ENCODE peak calls at places on chromosomes 1 and 21, in four cellular contexts. G is lung, Q is HCT116, B is fibroblast of lung. S is an unnamed sample.
A peak's percentile ranks its signal among the peaks of the same experiment; 100 is the strongest.

GRCh38 chr1:66296901-66297300 is 237.1 kb upstream of the SGIP1 start:
- DNase-seq in G (no peak), Q (no peak), B (no peak), S (no peak)

GRCh38 chr1:75130312-75130677 is 3.9 kb upstream of the LHX8 start:
- DNase-seq in G (no peak), B (no peak), Q (no peak), S (no peak)

GRCh38 chr1:150931773-150932172 is 5.6 kb downstream of the SETDB1 start:
- DNase-seq in Q (no peak), G (no peak), B (peak; percentile 39), S (no peak)

GRCh38 chr1:61269648-61270047 is 187.3 kb downstream of the NFIA start:
- DNase-seq in Q (no peak), B (no peak), G (no peak), S (no peak)

GRCh38 chr1:58143972-58144752 is 402.4 kb downstream of the OMA1 start:
- DNase-seq in G (no peak), B (no peak), Q (no peak), S (no peak)

GRCh38 chr1:162633327-162633762 is 1.1 kb downstream of the DDR2 start:
- DNase-seq in G (no peak), B (peak; percentile 70), Q (no peak), S (no peak)

GRCh38 chr21:39384674-39385298 is 35.9 kb upstream of the HMGN1 start:
- DNase-seq in Q (no peak), B (peak; percentile 42), G (no peak), S (no peak)

GRCh38 chr1:94738371-94738770 is 81.8 kb upstream of the SLC44A3 start:
- DNase-seq in B (no peak), Q (no peak), G (no peak), S (no peak)

GRCh38 chr1:93607814-93608187 is 73.8 kb downstream of the BCAR3 start:
- DNase-seq in Q (no peak), B (no peak), G (no peak), S (no peak)

GRCh38 chr1:35319988-35320713 is 51.6 kb downstream of the ZMYM4 start:
- DNase-seq in B (peak; percentile 5), G (no peak), Q (no peak), S (peak; percentile 28)

GRCh38 chr1:229024528-229025119 is 246.3 kb upstream of the RAB4A start:
- DNase-seq in G (peak; percentile 46), Q (peak; percentile 57), B (peak; percentile 85), S (peak; percentile 71)

GRCh38 chr1:182841368-182841988 is 2.3 kb downstream of the DHX9 start:
- DNase-seq in Q (no peak), B (peak; percentile 45), G (no peak), S (peak; percentile 68)

GRCh38 chr1:220747426-220748090 is 564 bp upstream of the MTARC2 start:
- DNase-seq in Q (no peak), B (no peak), G (no peak), S (peak; percentile 14)

GRCh38 chr1:208230668-208231529 is 13.3 kb downstream of the PLXNA2 start:
- DNase-seq in Q (no peak), B (peak; percentile 44), G (peak; percentile 79), S (no peak)

GRCh38 chr1:43273708-43274107 is 3.9 kb downstream of the TMEM125 start:
- DNase-seq in B (no peak), Q (no peak), G (no peak), S (no peak)

GRCh38 chr1:55724551-55725325 is 509.6 kb upstream of the USP24 start:
- DNase-seq in Q (no peak), G (no peak), B (peak; percentile 93), S (no peak)

DNA sequence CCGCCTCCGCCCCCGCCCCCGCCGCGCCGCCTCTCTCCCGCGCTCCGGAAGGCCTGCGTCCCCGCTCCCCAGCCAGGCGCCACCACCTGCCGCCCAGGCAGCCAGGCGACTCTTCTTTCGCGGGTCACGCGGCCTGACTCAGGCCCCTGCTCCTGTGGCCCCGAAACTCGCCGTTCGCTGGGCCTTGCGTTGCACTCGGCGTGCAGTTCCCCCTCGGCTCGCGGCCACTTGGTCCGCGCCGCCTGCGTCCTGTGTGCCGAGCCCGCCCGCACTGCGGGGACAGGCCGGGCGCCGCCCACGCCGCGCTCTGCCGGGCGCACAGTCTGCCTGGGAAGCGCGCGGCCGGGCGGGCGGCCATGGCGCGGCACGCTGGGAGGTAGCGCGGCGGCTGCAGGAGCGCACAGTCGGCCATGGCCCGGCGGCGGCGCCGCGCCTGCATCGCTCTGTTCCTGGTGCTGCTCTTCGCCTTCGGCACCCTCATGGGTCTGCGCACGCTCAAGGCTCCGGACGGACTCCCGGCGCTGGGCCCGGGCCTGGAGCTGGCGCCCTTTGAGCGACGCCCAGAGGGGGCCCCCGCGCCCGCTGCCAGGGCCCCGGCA is at the start of gene MANEAL:
- DNase-seq in G (no peak), B (peak; percentile 39), Q (peak; percentile 33), S (no peak)
- H3K27me3 ChIP-seq in G (no peaks in the 10 kb centered on the region), B (peaks cover 11% of the 10 kb centered on the region), Q (no peaks in the 10 kb centered on the region), S (peaks cover 27% of the 10 kb centered on the region)

DNA sequence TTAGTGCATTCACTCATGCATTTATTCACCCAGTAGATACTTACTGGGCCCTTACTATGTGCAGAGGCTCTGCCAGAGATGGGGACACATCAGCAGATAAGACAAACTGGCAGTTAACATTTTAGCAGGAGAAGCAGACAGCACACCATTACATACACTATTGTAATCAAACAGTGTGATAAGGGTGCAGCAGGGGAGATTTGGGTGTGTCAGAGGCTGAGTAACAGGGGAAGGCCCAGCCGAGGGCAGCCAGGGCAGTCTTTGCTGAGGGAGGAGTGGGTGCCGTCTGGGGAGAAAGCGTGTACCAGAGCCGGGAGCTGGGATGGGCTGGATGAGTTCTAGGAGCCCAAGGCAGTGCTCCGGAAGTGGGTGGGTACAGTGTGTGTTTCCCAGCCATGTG is 31.3 kb downstream of the KCNA10 start:
- DNase-seq in Q (no peak), G (no peak), B (no peak), S (no peak)
- TF ChIP-seq CTCF in Q (no peak), G (no peak), B (no peak), S (no peak)

GRCh38 chr1:223776075-223776814 is 63.9 kb downstream of the CAPN2 start:
- DNase-seq in G (no peak), Q (peak; percentile 38), B (peak; percentile 66), S (peak; percentile 98)

GRCh38 chr1:223774133-223774811 is 61.9 kb downstream of the CAPN2 start:
- DNase-seq in B (no peak), G (no peak), Q (no peak), S (no peak)

GRCh38 chr1:223776826-223777454 is 64.6 kb downstream of the CAPN2 start:
- DNase-seq in G (no peak), Q (no peak), B (no peak), S (no peak)

GRCh38 chr1:223775054-223775453 is 62.7 kb downstream of the CAPN2 start:
- DNase-seq in B (peak; percentile 71), Q (no peak), G (no peak), S (no peak)

GRCh38 chr1:223775711-223776074 is 63.4 kb downstream of the CAPN2 start:
- DNase-seq in G (no peak), B (no peak), Q (no peak), S (no peak)
- H3K36me3 ChIP-seq in G (peaks cover 18% of the 10 kb centered on the region), B (peaks cover 19% of the 10 kb centered on the region), Q (peaks cover 47% of the 10 kb centered on the region), S (peaks cover 5% of the 10 kb centered on the region)

DNA sequence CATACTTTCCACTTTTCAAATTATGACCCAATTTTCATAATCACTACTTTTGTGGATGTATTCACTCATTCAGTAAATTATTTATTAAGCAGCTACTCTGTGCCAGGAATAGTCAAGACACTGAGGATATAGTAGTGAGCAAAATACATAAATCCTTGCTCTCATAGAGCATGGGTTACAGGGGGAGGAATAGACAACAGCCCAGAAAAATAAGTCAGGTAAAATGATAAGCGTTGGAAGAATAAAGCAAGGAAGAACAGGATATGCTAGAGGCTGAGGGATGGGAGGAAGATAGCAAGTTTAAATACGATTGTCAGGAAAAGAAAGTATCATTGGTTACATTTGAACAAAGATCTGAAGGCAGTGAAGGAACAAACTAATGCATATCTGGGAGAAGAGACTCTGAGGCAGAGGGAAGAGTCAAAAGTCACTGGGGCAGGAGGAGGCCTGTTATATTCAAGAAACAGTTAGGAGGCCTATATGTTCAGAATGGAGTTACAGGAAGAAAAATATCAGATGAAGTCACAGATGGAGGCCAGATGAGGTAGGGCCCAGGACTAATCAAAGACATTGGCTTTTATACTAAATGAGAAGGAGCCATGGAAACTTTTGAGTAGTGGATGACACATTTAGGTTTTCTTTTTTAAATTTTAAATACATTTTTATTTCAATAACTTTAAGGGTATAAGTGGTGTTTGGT is 42.9 kb downstream of the SEC22B start:
- DNase-seq in Q (no peak), G (no peak), B (no peak), S (no peak)
- H3K27me3 ChIP-seq in Q (no peaks in the 10 kb centered on the region), G (no peaks in the 10 kb centered on the region), B (no peaks in the 10 kb centered on the region), S (no peaks in the 10 kb centered on the region)

DNA sequence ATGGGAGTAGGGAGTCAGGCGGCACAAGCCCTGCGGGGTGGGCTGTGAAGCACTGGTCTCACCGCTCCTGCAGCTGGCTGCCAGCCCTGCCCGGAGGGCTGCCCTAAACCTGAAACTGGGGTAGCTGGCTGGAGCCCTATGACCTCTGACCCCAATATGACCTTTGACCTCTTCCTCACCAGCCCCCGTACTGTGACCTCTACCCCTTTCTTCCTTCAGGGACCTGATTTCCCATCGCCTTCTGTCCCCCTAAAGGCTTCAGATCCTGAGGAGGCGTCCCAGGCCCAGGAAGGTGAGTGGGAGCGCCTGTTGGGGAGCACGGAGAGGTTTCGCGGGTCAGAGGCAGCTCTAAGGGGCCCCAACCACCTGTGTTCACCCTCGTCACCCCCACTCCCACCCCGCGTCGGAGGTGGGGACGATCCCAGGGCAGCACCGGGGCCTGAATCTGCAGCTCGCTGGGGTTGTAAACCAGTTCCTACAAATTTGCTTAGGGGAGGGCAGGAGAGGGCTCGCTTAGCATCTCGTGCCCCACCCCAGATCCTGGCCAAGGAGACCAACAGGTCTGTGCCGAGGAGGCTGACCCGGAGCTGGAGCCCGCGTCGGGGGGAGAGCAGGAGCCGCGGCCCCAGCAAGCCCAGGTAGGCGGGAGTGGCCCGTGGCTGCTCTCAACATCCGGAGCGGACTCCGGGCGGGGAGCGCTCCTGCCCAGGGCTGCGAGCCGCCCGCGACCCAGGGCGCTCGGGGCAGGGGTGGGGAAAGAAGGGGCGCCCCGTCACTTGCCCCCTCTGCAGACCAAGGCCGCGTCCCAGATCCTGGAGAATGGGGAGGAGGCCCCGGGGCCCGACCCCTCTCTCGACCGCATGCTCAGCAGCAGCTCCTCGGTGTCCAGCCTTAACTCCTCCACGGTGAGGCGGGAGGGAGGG is 7.3 kb downstream of the SYTL1 start:
- DNase-seq in G (peak; percentile 67), Q (peak; percentile 62), B (no peak), S (no peak)
- TF ChIP-seq CTCF in G (no peak), Q (no peak), B (no peak), S (no peak)

DNA sequence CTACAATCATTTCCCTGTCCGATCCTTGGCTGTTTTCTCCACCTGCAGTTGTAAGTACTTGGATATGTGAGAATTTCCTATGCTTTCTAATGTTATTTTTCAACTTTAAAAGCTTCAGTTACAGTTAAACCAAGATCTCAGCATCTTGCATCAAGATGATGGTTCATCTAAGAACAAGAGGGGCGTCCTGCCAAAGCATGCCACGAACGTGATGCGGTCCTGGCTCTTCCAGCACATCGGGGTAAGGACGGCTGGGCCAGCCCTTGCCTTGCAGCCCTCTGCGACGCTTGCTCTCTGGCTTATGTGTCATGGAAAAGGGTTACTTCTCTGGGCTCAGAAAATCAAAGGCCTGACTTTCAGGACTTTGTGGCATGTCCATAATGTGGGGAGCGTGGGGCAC is 46.8 kb downstream of the PKNOX1 start:
- DNase-seq in Q (no peak), B (no peak), G (no peak), S (no peak)
- H3K36me3 ChIP-seq in Q (peaks cover 6% of the 10 kb centered on the region), B (peaks cover 13% of the 10 kb centered on the region), G (peaks cover 4% of the 10 kb centered on the region), S (peaks cover 1% of the 10 kb centered on the region)